ENCODE peak calls at places on chromosomes 7 and 10, in seven cellular contexts. F, M, K, T, D, I and C are unnamed samples.
A peak's percentile ranks its signal among the peaks of the same experiment; 100 is the strongest.

GRCh38 chr7:26648429-26649015 is 215.9 kb downstream of the SKAP2 start:
- DNase-seq in F (no peak), M (peak; percentile 12), K (no peak), T (no peak), D (peak; percentile 36), I (peak; percentile 33), C (no peak)

GRCh38 chr7:27921081-27921836 is 181.3 kb downstream of the TAX1BP1 start:
- DNase-seq in F (peak; percentile 40), M (peak; percentile 90), K (no peak), T (peak; percentile 53), D (peak; percentile 81), I (peak; percentile 88), C (no peak)

GRCh38 chr7:157513682-157514081 is 176.9 kb downstream of the DNAJB6 start:
- DNase-seq in F (no peak), M (no peak), K (no peak), T (no peak), D (no peak), I (no peak), C (peak; percentile 10)

GRCh38 chr10:113891476-113891875 is 37.0 kb downstream of the NHLRC2 start:
- DNase-seq in F (no peak), M (no peak), K (no peak), T (no peak), D (no peak), I (no peak), C (no peak)

GRCh38 chr10:116836902-116837513 is 12.3 kb upstream of the ENO4 start:
- DNase-seq in F (no peak), M (no peak), K (no peak), T (no peak), D (no peak), I (no peak), C (no peak)

GRCh38 chr10:109920011-109920410 is 3.3 kb downstream of the XPNPEP1 start:
- DNase-seq in F (no peak), M (no peak), K (no peak), T (peak; percentile 59), D (no peak), I (no peak), C (no peak)

GRCh38 chr10:42865716-42866114 is 83.1 kb downstream of the BMS1 start:
- DNase-seq in F (no peak), M (no peak), K (no peak), T (no peak), D (no peak), I (no peak), C (no peak)

GRCh38 chr10:131553581-131553980 is 242.1 kb upstream of the TCERG1L start:
- DNase-seq in F (no peak), M (no peak), K (no peak), T (no peak), D (no peak), I (no peak), C (no peak)

GRCh38 chr10:36602374-36602773 is 523.0 kb upstream of the ANKRD30A start:
- DNase-seq in F (no peak), M (no peak), K (no peak), T (no peak), D (peak; percentile 83), I (no peak), C (no peak)

GRCh38 chr7:98802781-98803110 is 67.1 kb downstream of the TMEM130 start:
- DNase-seq in F (peak; percentile 32), M (no peak), K (no peak), T (no peak), D (no peak), I (no peak), C (no peak)

GRCh38 chr7:69781412-69781846 is 183.2 kb downstream of the AUTS2 start:
- DNase-seq in F (no peak), M (no peak), K (no peak), T (no peak), D (no peak), I (no peak), C (no peak)

GRCh38 chr7:51286392-51286791 is 30.2 kb downstream of the COBL start:
- DNase-seq in F (no peak), M (no peak), K (no peak), T (no peak), D (no peak), I (no peak), C (no peak)

GRCh38 chr10:24513155-24513554 is 210.5 kb downstream of the ARHGAP21 start:
- DNase-seq in F (no peak), M (no peak), K (no peak), T (peak; percentile 19), D (peak; percentile 27), I (peak; percentile 17), C (no peak)

GRCh38 chr10:22010973-22011408 is 7.5 kb upstream of the DNAJC1 start:
- DNase-seq in F (no peak), M (no peak), K (no peak), T (no peak), D (no peak), I (no peak), C (no peak)

GRCh38 chr10:62231371-62231770 is 37.3 kb downstream of the RTKN2 start:
- DNase-seq in F (no peak), M (peak; percentile 5), K (no peak), T (no peak), D (peak; percentile 87), I (peak; percentile 37), C (no peak)

GRCh38 chr7:12207046-12207445 is 4.0 kb upstream of the TMEM106B start:
- DNase-seq in F (no peak), M (no peak), K (no peak), T (no peak), D (peak; percentile 5), I (no peak), C (no peak)

GRCh38 chr10:86339226-86339865 is 27.2 kb downstream of the GRID1 start:
- DNase-seq in F (no peak), M (no peak), K (no peak), T (no peak), D (no peak), I (no peak), C (peak; percentile 44)

GRCh38 chr10:63523015-63523414 is 1.8 kb downstream of the REEP3 start:
- DNase-seq in F (no peak), M (no peak), K (no peak), T (no peak), D (no peak), I (no peak), C (no peak)

GRCh38 chr10:17883621-17884020 is 68.1 kb upstream of the SLC39A12 start:
- DNase-seq in F (no peak), M (no peak), K (no peak), T (no peak), D (peak; percentile 2), I (no peak), C (no peak)

GRCh38 chr7:24825931-24826661 is 68.8 kb upstream of the GSDME start:
- DNase-seq in F (no peak), M (peak; percentile 97), K (no peak), T (peak; percentile 13), D (peak; percentile 83), I (no peak), C (no peak)

GRCh38 chr7:7183061-7183832 is 903 bp downstream of the C1GALT1 start:
- DNase-seq in F (peak; percentile 55), M (peak; percentile 31), K (no peak), T (peak; percentile 51), D (peak; percentile 51), I (no peak), C (no peak)

GRCh38 chr7:116271980-116272886 is 61.9 kb downstream of the TES start:
- DNase-seq in F (no peak), M (peak; percentile 92), K (no peak), T (no peak), D (peak; percentile 98), I (peak; percentile 89), C (no peak)